ENCODE peak calls at places on chromosome 13, in nine cellular contexts. One of them, this sample, is unnamed.
A peak's percentile ranks its signal among the peaks of the same experiment; 100 is the strongest.

GRCh38 chr13:20901668-20902437 is 693 bp downstream of the XPO4 start:
- DNase-seq in BJ: no peak
- DNase-seq in KBM-7: peak; percentile 69
- DNase-seq in neural crest cell: peak; percentile 11
- DNase-seq in stimulated activated naive CD8-positive, alpha-beta T cell treated with anti-CD3 and anti-CD28 coated beads, Interleukin-15, Interleukin-2, amounts not matched to agents 100 U/mL and 50 U/mL, for 24 hours: peak; percentile 54
- DNase-seq in NCI-H2107: no peak
- DNase-seq in foreskin melanocyte: no peak
- DNase-seq in CD4-positive, alpha-beta T cell: peak; percentile 24
- DNase-seq in stimulated activated CD8-positive, alpha-beta memory T cell treated with anti-CD3 and anti-CD28 coated beads, Interleukin-15, amount 100 ng/mL, for 24 hours: peak; percentile 3
- DNase-seq in this sample: peak; percentile 12

GRCh38 chr13:27826379-27827353 is 34.4 kb downstream of the GSX1 start:
- DNase-seq in BJ: peak; percentile 16
- DNase-seq in KBM-7: peak; percentile 90
- DNase-seq in neural crest cell: peak; percentile 92
- DNase-seq in stimulated activated naive CD8-positive, alpha-beta T cell treated with anti-CD3 and anti-CD28 coated beads, Interleukin-15, Interleukin-2, amounts not matched to agents 100 U/mL and 50 U/mL, for 24 hours: peak; percentile 73
- DNase-seq in NCI-H2107: peak; percentile 35
- DNase-seq in foreskin melanocyte: peak; percentile 79
- DNase-seq in CD4-positive, alpha-beta T cell: peak; percentile 64
- DNase-seq in stimulated activated CD8-positive, alpha-beta memory T cell treated with anti-CD3 and anti-CD28 coated beads, Interleukin-15, amount 100 ng/mL, for 24 hours: peak; percentile 40
- DNase-seq in this sample: peak; percentile 46

GRCh38 chr13:111215081-111216047 is 100.3 kb downstream of the ARHGEF7 start:
- DNase-seq in BJ: no peak
- DNase-seq in KBM-7: no peak
- DNase-seq in neural crest cell: no peak
- DNase-seq in stimulated activated naive CD8-positive, alpha-beta T cell treated with anti-CD3 and anti-CD28 coated beads, Interleukin-15, Interleukin-2, amounts not matched to agents 100 U/mL and 50 U/mL, for 24 hours: no peak
- DNase-seq in NCI-H2107: no peak
- DNase-seq in foreskin melanocyte: no peak
- DNase-seq in CD4-positive, alpha-beta T cell: no peak
- DNase-seq in stimulated activated CD8-positive, alpha-beta memory T cell treated with anti-CD3 and anti-CD28 coated beads, Interleukin-15, amount 100 ng/mL, for 24 hours: no peak
- DNase-seq in this sample: no peak

GRCh38 chr13:110506859-110507566 is 54.5 kb downstream of the RAB20 start:
- DNase-seq in BJ: no peak
- DNase-seq in KBM-7: no peak
- DNase-seq in neural crest cell: no peak
- DNase-seq in stimulated activated naive CD8-positive, alpha-beta T cell treated with anti-CD3 and anti-CD28 coated beads, Interleukin-15, Interleukin-2, amounts not matched to agents 100 U/mL and 50 U/mL, for 24 hours: no peak
- DNase-seq in NCI-H2107: no peak
- DNase-seq in foreskin melanocyte: no peak
- DNase-seq in CD4-positive, alpha-beta T cell: no peak
- DNase-seq in stimulated activated CD8-positive, alpha-beta memory T cell treated with anti-CD3 and anti-CD28 coated beads, Interleukin-15, amount 100 ng/mL, for 24 hours: no peak
- DNase-seq in this sample: no peak

GRCh38 chr13:112968910-112969691 is at the start of gene MCF2L:
- DNase-seq in BJ: no peak
- DNase-seq in KBM-7: peak; percentile 58
- DNase-seq in neural crest cell: peak; percentile 30
- DNase-seq in stimulated activated naive CD8-positive, alpha-beta T cell treated with anti-CD3 and anti-CD28 coated beads, Interleukin-15, Interleukin-2, amounts not matched to agents 100 U/mL and 50 U/mL, for 24 hours: peak; percentile 71
- DNase-seq in NCI-H2107: no peak
- DNase-seq in foreskin melanocyte: no peak
- DNase-seq in CD4-positive, alpha-beta T cell: peak; percentile 46
- DNase-seq in stimulated activated CD8-positive, alpha-beta memory T cell treated with anti-CD3 and anti-CD28 coated beads, Interleukin-15, amount 100 ng/mL, for 24 hours: peak; percentile 43
- DNase-seq in this sample: peak; percentile 34

GRCh38 chr13:41909524-41909923 is 51.4 kb downstream of the VWA8 start:
- DNase-seq in BJ: no peak
- DNase-seq in KBM-7: no peak
- DNase-seq in neural crest cell: no peak
- DNase-seq in stimulated activated naive CD8-positive, alpha-beta T cell treated with anti-CD3 and anti-CD28 coated beads, Interleukin-15, Interleukin-2, amounts not matched to agents 100 U/mL and 50 U/mL, for 24 hours: no peak
- DNase-seq in NCI-H2107: peak; percentile 0
- DNase-seq in foreskin melanocyte: no peak
- DNase-seq in CD4-positive, alpha-beta T cell: no peak
- DNase-seq in stimulated activated CD8-positive, alpha-beta memory T cell treated with anti-CD3 and anti-CD28 coated beads, Interleukin-15, amount 100 ng/mL, for 24 hours: no peak
- DNase-seq in this sample: no peak

GRCh38 chr13:95288899-95289500 is 12.3 kb downstream of the ABCC4 start:
- DNase-seq in BJ: no peak
- DNase-seq in KBM-7: peak; percentile 61
- DNase-seq in neural crest cell: no peak
- DNase-seq in stimulated activated naive CD8-positive, alpha-beta T cell treated with anti-CD3 and anti-CD28 coated beads, Interleukin-15, Interleukin-2, amounts not matched to agents 100 U/mL and 50 U/mL, for 24 hours: no peak
- DNase-seq in NCI-H2107: no peak
- DNase-seq in foreskin melanocyte: no peak
- DNase-seq in CD4-positive, alpha-beta T cell: no peak
- DNase-seq in stimulated activated CD8-positive, alpha-beta memory T cell treated with anti-CD3 and anti-CD28 coated beads, Interleukin-15, amount 100 ng/mL, for 24 hours: no peak
- DNase-seq in this sample: no peak

GRCh38 chr13:26486550-26486949 is 70.9 kb upstream of the WASF3 start:
- DNase-seq in BJ: no peak
- DNase-seq in KBM-7: no peak
- DNase-seq in neural crest cell: no peak
- DNase-seq in stimulated activated naive CD8-positive, alpha-beta T cell treated with anti-CD3 and anti-CD28 coated beads, Interleukin-15, Interleukin-2, amounts not matched to agents 100 U/mL and 50 U/mL, for 24 hours: no peak
- DNase-seq in NCI-H2107: no peak
- DNase-seq in foreskin melanocyte: no peak
- DNase-seq in CD4-positive, alpha-beta T cell: no peak
- DNase-seq in stimulated activated CD8-positive, alpha-beta memory T cell treated with anti-CD3 and anti-CD28 coated beads, Interleukin-15, amount 100 ng/mL, for 24 hours: no peak
- DNase-seq in this sample: no peak

GRCh38 chr13:110415669-110416068 is 108.6 kb downstream of the COL4A2 start:
- DNase-seq in BJ: no peak
- DNase-seq in KBM-7: no peak
- DNase-seq in neural crest cell: no peak
- DNase-seq in stimulated activated naive CD8-positive, alpha-beta T cell treated with anti-CD3 and anti-CD28 coated beads, Interleukin-15, Interleukin-2, amounts not matched to agents 100 U/mL and 50 U/mL, for 24 hours: peak; percentile 19
- DNase-seq in NCI-H2107: no peak
- DNase-seq in foreskin melanocyte: no peak
- DNase-seq in CD4-positive, alpha-beta T cell: no peak
- DNase-seq in stimulated activated CD8-positive, alpha-beta memory T cell treated with anti-CD3 and anti-CD28 coated beads, Interleukin-15, amount 100 ng/mL, for 24 hours: no peak
- DNase-seq in this sample: no peak

GRCh38 chr13:79003989-79004550 is 345.1 kb upstream of the OBI1 start:
- DNase-seq in BJ: no peak
- DNase-seq in KBM-7: no peak
- DNase-seq in neural crest cell: no peak
- DNase-seq in stimulated activated naive CD8-positive, alpha-beta T cell treated with anti-CD3 and anti-CD28 coated beads, Interleukin-15, Interleukin-2, amounts not matched to agents 100 U/mL and 50 U/mL, for 24 hours: no peak
- DNase-seq in NCI-H2107: no peak
- DNase-seq in foreskin melanocyte: no peak
- DNase-seq in CD4-positive, alpha-beta T cell: no peak
- DNase-seq in stimulated activated CD8-positive, alpha-beta memory T cell treated with anti-CD3 and anti-CD28 coated beads, Interleukin-15, amount 100 ng/mL, for 24 hours: no peak
- DNase-seq in this sample: no peak

GRCh38 chr13:86161257-86161656 is 362.0 kb upstream of the SLITRK6 start:
- DNase-seq in BJ: no peak
- DNase-seq in KBM-7: no peak
- DNase-seq in neural crest cell: no peak
- DNase-seq in stimulated activated naive CD8-positive, alpha-beta T cell treated with anti-CD3 and anti-CD28 coated beads, Interleukin-15, Interleukin-2, amounts not matched to agents 100 U/mL and 50 U/mL, for 24 hours: no peak
- DNase-seq in NCI-H2107: no peak
- DNase-seq in foreskin melanocyte: no peak
- DNase-seq in CD4-positive, alpha-beta T cell: no peak
- DNase-seq in stimulated activated CD8-positive, alpha-beta memory T cell treated with anti-CD3 and anti-CD28 coated beads, Interleukin-15, amount 100 ng/mL, for 24 hours: no peak
- DNase-seq in this sample: no peak

GRCh38 chr13:39612023-39612637 is 9.1 kb upstream of the LHFPL6 start:
- DNase-seq in BJ: no peak
- DNase-seq in KBM-7: peak; percentile 58
- DNase-seq in neural crest cell: peak; percentile 71
- DNase-seq in stimulated activated naive CD8-positive, alpha-beta T cell treated with anti-CD3 and anti-CD28 coated beads, Interleukin-15, Interleukin-2, amounts not matched to agents 100 U/mL and 50 U/mL, for 24 hours: peak; percentile 61
- DNase-seq in NCI-H2107: peak; percentile 64
- DNase-seq in foreskin melanocyte: peak; percentile 65
- DNase-seq in CD4-positive, alpha-beta T cell: peak; percentile 24
- DNase-seq in stimulated activated CD8-positive, alpha-beta memory T cell treated with anti-CD3 and anti-CD28 coated beads, Interleukin-15, amount 100 ng/mL, for 24 hours: peak; percentile 17
- DNase-seq in this sample: peak; percentile 16

GRCh38 chr13:47413112-47413511 is 516.3 kb upstream of the HTR2A start:
- DNase-seq in BJ: no peak
- DNase-seq in KBM-7: no peak
- DNase-seq in neural crest cell: no peak
- DNase-seq in stimulated activated naive CD8-positive, alpha-beta T cell treated with anti-CD3 and anti-CD28 coated beads, Interleukin-15, Interleukin-2, amounts not matched to agents 100 U/mL and 50 U/mL, for 24 hours: no peak
- DNase-seq in NCI-H2107: no peak
- DNase-seq in foreskin melanocyte: no peak
- DNase-seq in CD4-positive, alpha-beta T cell: no peak
- DNase-seq in stimulated activated CD8-positive, alpha-beta memory T cell treated with anti-CD3 and anti-CD28 coated beads, Interleukin-15, amount 100 ng/mL, for 24 hours: no peak
- DNase-seq in this sample: no peak

GRCh38 chr13:39263531-39263930 is 225.3 kb downstream of the NHLRC3 start:
- DNase-seq in BJ: no peak
- DNase-seq in KBM-7: no peak
- DNase-seq in neural crest cell: no peak
- DNase-seq in stimulated activated naive CD8-positive, alpha-beta T cell treated with anti-CD3 and anti-CD28 coated beads, Interleukin-15, Interleukin-2, amounts not matched to agents 100 U/mL and 50 U/mL, for 24 hours: no peak
- DNase-seq in NCI-H2107: no peak
- DNase-seq in foreskin melanocyte: peak; percentile 22
- DNase-seq in CD4-positive, alpha-beta T cell: no peak
- DNase-seq in stimulated activated CD8-positive, alpha-beta memory T cell treated with anti-CD3 and anti-CD28 coated beads, Interleukin-15, amount 100 ng/mL, for 24 hours: no peak
- DNase-seq in this sample: no peak

GRCh38 chr13:100573121-100573520 is 15.5 kb downstream of the GGACT start:
- DNase-seq in BJ: no peak
- DNase-seq in KBM-7: peak; percentile 65
- DNase-seq in neural crest cell: peak; percentile 69
- DNase-seq in stimulated activated naive CD8-positive, alpha-beta T cell treated with anti-CD3 and anti-CD28 coated beads, Interleukin-15, Interleukin-2, amounts not matched to agents 100 U/mL and 50 U/mL, for 24 hours: peak; percentile 80
- DNase-seq in NCI-H2107: peak; percentile 49
- DNase-seq in foreskin melanocyte: peak; percentile 46
- DNase-seq in CD4-positive, alpha-beta T cell: peak; percentile 54
- DNase-seq in stimulated activated CD8-positive, alpha-beta memory T cell treated with anti-CD3 and anti-CD28 coated beads, Interleukin-15, amount 100 ng/mL, for 24 hours: peak; percentile 47
- DNase-seq in this sample: peak; percentile 73

GRCh38 chr13:114161644-114162532 is 17.2 kb upstream of the CFAP97D2 start:
- DNase-seq in BJ: no peak
- DNase-seq in KBM-7: peak; percentile 86
- DNase-seq in neural crest cell: no peak
- DNase-seq in stimulated activated naive CD8-positive, alpha-beta T cell treated with anti-CD3 and anti-CD28 coated beads, Interleukin-15, Interleukin-2, amounts not matched to agents 100 U/mL and 50 U/mL, for 24 hours: no peak
- DNase-seq in NCI-H2107: no peak
- DNase-seq in foreskin melanocyte: peak; percentile 17
- DNase-seq in CD4-positive, alpha-beta T cell: no peak
- DNase-seq in stimulated activated CD8-positive, alpha-beta memory T cell treated with anti-CD3 and anti-CD28 coated beads, Interleukin-15, amount 100 ng/mL, for 24 hours: no peak
- DNase-seq in this sample: peak; percentile 52

GRCh38 chr13:74907788-74908187 is 574.2 kb downstream of the TBC1D4 start:
- DNase-seq in BJ: no peak
- DNase-seq in KBM-7: no peak
- DNase-seq in neural crest cell: no peak
- DNase-seq in stimulated activated naive CD8-positive, alpha-beta T cell treated with anti-CD3 and anti-CD28 coated beads, Interleukin-15, Interleukin-2, amounts not matched to agents 100 U/mL and 50 U/mL, for 24 hours: no peak
- DNase-seq in NCI-H2107: no peak
- DNase-seq in foreskin melanocyte: no peak
- DNase-seq in CD4-positive, alpha-beta T cell: no peak
- DNase-seq in stimulated activated CD8-positive, alpha-beta memory T cell treated with anti-CD3 and anti-CD28 coated beads, Interleukin-15, amount 100 ng/mL, for 24 hours: no peak
- DNase-seq in this sample: no peak

GRCh38 chr13:27969073-27969865 is at the start of gene CDX2:
- DNase-seq in BJ: no peak
- DNase-seq in KBM-7: peak; percentile 81
- DNase-seq in neural crest cell: no peak
- DNase-seq in stimulated activated naive CD8-positive, alpha-beta T cell treated with anti-CD3 and anti-CD28 coated beads, Interleukin-15, Interleukin-2, amounts not matched to agents 100 U/mL and 50 U/mL, for 24 hours: no peak
- DNase-seq in NCI-H2107: no peak
- DNase-seq in foreskin melanocyte: no peak
- DNase-seq in CD4-positive, alpha-beta T cell: no peak
- DNase-seq in stimulated activated CD8-positive, alpha-beta memory T cell treated with anti-CD3 and anti-CD28 coated beads, Interleukin-15, amount 100 ng/mL, for 24 hours: no peak
- DNase-seq in this sample: no peak

GRCh38 chr13:74867460-74867859 is 614.5 kb downstream of the TBC1D4 start:
- DNase-seq in BJ: no peak
- DNase-seq in KBM-7: no peak
- DNase-seq in neural crest cell: no peak
- DNase-seq in stimulated activated naive CD8-positive, alpha-beta T cell treated with anti-CD3 and anti-CD28 coated beads, Interleukin-15, Interleukin-2, amounts not matched to agents 100 U/mL and 50 U/mL, for 24 hours: no peak
- DNase-seq in NCI-H2107: no peak
- DNase-seq in foreskin melanocyte: no peak
- DNase-seq in CD4-positive, alpha-beta T cell: no peak
- DNase-seq in stimulated activated CD8-positive, alpha-beta memory T cell treated with anti-CD3 and anti-CD28 coated beads, Interleukin-15, amount 100 ng/mL, for 24 hours: no peak
- DNase-seq in this sample: no peak

GRCh38 chr13:32811297-32811800 is 204.9 kb upstream of the KL start:
- DNase-seq in BJ: peak; percentile 30
- DNase-seq in KBM-7: peak; percentile 81
- DNase-seq in neural crest cell: no peak
- DNase-seq in stimulated activated naive CD8-positive, alpha-beta T cell treated with anti-CD3 and anti-CD28 coated beads, Interleukin-15, Interleukin-2, amounts not matched to agents 100 U/mL and 50 U/mL, for 24 hours: peak; percentile 16
- DNase-seq in NCI-H2107: peak; percentile 10
- DNase-seq in foreskin melanocyte: no peak
- DNase-seq in CD4-positive, alpha-beta T cell: no peak
- DNase-seq in stimulated activated CD8-positive, alpha-beta memory T cell treated with anti-CD3 and anti-CD28 coated beads, Interleukin-15, amount 100 ng/mL, for 24 hours: no peak
- DNase-seq in this sample: peak; percentile 34

GRCh38 chr13:60226507-60226906 is 62.8 kb upstream of the DIAPH3 start:
- DNase-seq in BJ: no peak
- DNase-seq in KBM-7: peak; percentile 15
- DNase-seq in neural crest cell: no peak
- DNase-seq in stimulated activated naive CD8-positive, alpha-beta T cell treated with anti-CD3 and anti-CD28 coated beads, Interleukin-15, Interleukin-2, amounts not matched to agents 100 U/mL and 50 U/mL, for 24 hours: no peak
- DNase-seq in NCI-H2107: no peak
- DNase-seq in foreskin melanocyte: no peak
- DNase-seq in CD4-positive, alpha-beta T cell: no peak
- DNase-seq in stimulated activated CD8-positive, alpha-beta memory T cell treated with anti-CD3 and anti-CD28 coated beads, Interleukin-15, amount 100 ng/mL, for 24 hours: no peak
- DNase-seq in this sample: no peak

GRCh38 chr13:21550918-21551317 is 53.1 kb downstream of the MICU2 start:
- DNase-seq in BJ: no peak
- DNase-seq in KBM-7: no peak
- DNase-seq in neural crest cell: no peak
- DNase-seq in stimulated activated naive CD8-positive, alpha-beta T cell treated with anti-CD3 and anti-CD28 coated beads, Interleukin-15, Interleukin-2, amounts not matched to agents 100 U/mL and 50 U/mL, for 24 hours: no peak
- DNase-seq in NCI-H2107: no peak
- DNase-seq in foreskin melanocyte: no peak
- DNase-seq in CD4-positive, alpha-beta T cell: no peak
- DNase-seq in stimulated activated CD8-positive, alpha-beta memory T cell treated with anti-CD3 and anti-CD28 coated beads, Interleukin-15, amount 100 ng/mL, for 24 hours: no peak
- DNase-seq in this sample: no peak

This sample was measured in T-helper 1 cell.